ENCODE peak calls at places on chromosomes 13 and 19, in nine cellular contexts. One of them, this sample, is unnamed.

GRCh38 chr19:3544742-3545668 is 6.0 kb downstream of the TEKTIP1 start:
- DNase-seq in WERI-Rb-1: peak
- DNase-seq in Peyer's patch: peak
- DNase-seq in upper lobe of left lung: peak
- DNase-seq in endodermal cell: peak
- DNase-seq in osteocyte: peak
- DNase-seq in testis: peak
- DNase-seq in A673: peak
- DNase-seq in fibroblast of pulmonary artery: peak
- DNase-seq in this sample: peak

GRCh38 chr13:46489586-46490023 is 63.4 kb upstream of the LRCH1 start:
- DNase-seq in osteocyte: no peak
- DNase-seq in Peyer's patch: no peak
- DNase-seq in A673: peak
- DNase-seq in fibroblast of pulmonary artery: peak
- DNase-seq in upper lobe of left lung: no peak
- DNase-seq in endodermal cell: no peak
- DNase-seq in WERI-Rb-1: no peak
- DNase-seq in testis: no peak
- DNase-seq in this sample: peak

GRCh38 chr19:518292-519231 is 11.3 kb downstream of the TPGS1 start:
- DNase-seq in WERI-Rb-1: no peak
- DNase-seq in upper lobe of left lung: peak
- DNase-seq in fibroblast of pulmonary artery: peak
- DNase-seq in Peyer's patch: peak
- DNase-seq in endodermal cell: peak
- DNase-seq in osteocyte: no peak
- DNase-seq in testis: no peak
- DNase-seq in A673: no peak
- DNase-seq in this sample: peak

GRCh38 chr13:39397221-39397620 is 205.8 kb downstream of the LHFPL6 start:
- DNase-seq in upper lobe of left lung: no peak
- DNase-seq in osteocyte: no peak
- DNase-seq in endodermal cell: no peak
- DNase-seq in Peyer's patch: no peak
- DNase-seq in WERI-Rb-1: no peak
- DNase-seq in A673: no peak
- DNase-seq in testis: no peak
- DNase-seq in fibroblast of pulmonary artery: no peak
- DNase-seq in this sample: no peak

GRCh38 chr13:99178636-99179035 is 22.0 kb upstream of the UBAC2 start:
- DNase-seq in endodermal cell: no peak
- DNase-seq in WERI-Rb-1: no peak
- DNase-seq in testis: no peak
- DNase-seq in Peyer's patch: no peak
- DNase-seq in fibroblast of pulmonary artery: peak
- DNase-seq in osteocyte: no peak
- DNase-seq in upper lobe of left lung: no peak
- DNase-seq in A673: no peak
- DNase-seq in this sample: peak

GRCh38 chr13:110815471-110816204 is 99.2 kb downstream of the ANKRD10 start:
- DNase-seq in upper lobe of left lung: no peak
- DNase-seq in testis: no peak
- DNase-seq in osteocyte: no peak
- DNase-seq in A673: no peak
- DNase-seq in Peyer's patch: no peak
- DNase-seq in WERI-Rb-1: no peak
- DNase-seq in fibroblast of pulmonary artery: no peak
- DNase-seq in endodermal cell: no peak
- DNase-seq in this sample: no peak

GRCh38 chr13:91280806-91281205 is 66.7 kb upstream of the MIR17HG start:
- DNase-seq in osteocyte: no peak
- DNase-seq in Peyer's patch: no peak
- DNase-seq in fibroblast of pulmonary artery: peak
- DNase-seq in A673: peak
- DNase-seq in upper lobe of left lung: no peak
- DNase-seq in testis: no peak
- DNase-seq in WERI-Rb-1: no peak
- DNase-seq in endodermal cell: no peak
- DNase-seq in this sample: no peak

GRCh38 chr19:495440-496332 is 600 bp upstream of the MADCAM1 start:
- DNase-seq in endodermal cell: peak
- DNase-seq in A673: peak
- DNase-seq in osteocyte: peak
- DNase-seq in fibroblast of pulmonary artery: peak
- DNase-seq in Peyer's patch: peak
- DNase-seq in upper lobe of left lung: peak
- DNase-seq in testis: no peak
- DNase-seq in WERI-Rb-1: peak
- DNase-seq in this sample: peak

GRCh38 chr19:42018503-42019193 is 24.6 kb upstream of the ATP1A3 start:
- DNase-seq in testis: no peak
- DNase-seq in A673: no peak
- DNase-seq in osteocyte: no peak
- DNase-seq in upper lobe of left lung: no peak
- DNase-seq in Peyer's patch: no peak
- DNase-seq in WERI-Rb-1: no peak
- DNase-seq in fibroblast of pulmonary artery: no peak
- DNase-seq in endodermal cell: no peak
- DNase-seq in this sample: no peak

GRCh38 chr13:113915786-113916329 is 52.0 kb upstream of the GAS6 start:
- DNase-seq in A673: no peak
- DNase-seq in fibroblast of pulmonary artery: no peak
- DNase-seq in upper lobe of left lung: no peak
- DNase-seq in testis: no peak
- DNase-seq in endodermal cell: no peak
- DNase-seq in Peyer's patch: peak
- DNase-seq in WERI-Rb-1: peak
- DNase-seq in osteocyte: peak
- DNase-seq in this sample: no peak

GRCh38 chr19:3100747-3101730 is 6.9 kb downstream of the GNA11 start:
- DNase-seq in osteocyte: no peak
- DNase-seq in A673: no peak
- DNase-seq in Peyer's patch: no peak
- DNase-seq in testis: no peak
- DNase-seq in endodermal cell: no peak
- DNase-seq in WERI-Rb-1: no peak
- DNase-seq in fibroblast of pulmonary artery: no peak
- DNase-seq in upper lobe of left lung: peak
- DNase-seq in this sample: no peak

GRCh38 chr13:95676100-95676774 is 702 bp upstream of the DNAJC3 start:
- DNase-seq in osteocyte: no peak
- DNase-seq in fibroblast of pulmonary artery: peak
- DNase-seq in upper lobe of left lung: no peak
- DNase-seq in A673: peak
- DNase-seq in endodermal cell: no peak
- DNase-seq in WERI-Rb-1: peak
- DNase-seq in testis: peak
- DNase-seq in Peyer's patch: no peak
- DNase-seq in this sample: peak

GRCh38 chr19:7427944-7428343 is 60.9 kb downstream of the PEX11G start:
- DNase-seq in osteocyte: no peak
- DNase-seq in WERI-Rb-1: no peak
- DNase-seq in testis: no peak
- DNase-seq in Peyer's patch: no peak
- DNase-seq in upper lobe of left lung: no peak
- DNase-seq in A673: no peak
- DNase-seq in endodermal cell: no peak
- DNase-seq in fibroblast of pulmonary artery: peak
- DNase-seq in this sample: no peak

GRCh38 chr19:6677924-6678689 is 8.1 kb upstream of the TNFSF14 start:
- DNase-seq in fibroblast of pulmonary artery: peak
- DNase-seq in Peyer's patch: peak
- DNase-seq in A673: no peak
- DNase-seq in osteocyte: no peak
- DNase-seq in WERI-Rb-1: no peak
- DNase-seq in testis: peak
- DNase-seq in endodermal cell: peak
- DNase-seq in upper lobe of left lung: peak
- DNase-seq in this sample: peak

GRCh38 chr13:107043016-107043957 is 475.4 kb upstream of the ARGLU1 start:
- DNase-seq in fibroblast of pulmonary artery: no peak
- DNase-seq in A673: no peak
- DNase-seq in osteocyte: no peak
- DNase-seq in WERI-Rb-1: no peak
- DNase-seq in testis: peak
- DNase-seq in upper lobe of left lung: no peak
- DNase-seq in endodermal cell: no peak
- DNase-seq in Peyer's patch: no peak
- DNase-seq in this sample: no peak

GRCh38 chr19:5588441-5588840 is 20.7 kb upstream of the TINCR start:
- DNase-seq in fibroblast of pulmonary artery: no peak
- DNase-seq in endodermal cell: no peak
- DNase-seq in WERI-Rb-1: no peak
- DNase-seq in osteocyte: no peak
- DNase-seq in A673: peak
- DNase-seq in upper lobe of left lung: no peak
- DNase-seq in Peyer's patch: no peak
- DNase-seq in testis: no peak
- DNase-seq in this sample: no peak

GRCh38 chr13:29448124-29448685 is 147.3 kb downstream of the SLC7A1 start:
- DNase-seq in osteocyte: no peak
- DNase-seq in fibroblast of pulmonary artery: no peak
- DNase-seq in upper lobe of left lung: no peak
- DNase-seq in A673: no peak
- DNase-seq in WERI-Rb-1: no peak
- DNase-seq in endodermal cell: peak
- DNase-seq in Peyer's patch: no peak
- DNase-seq in testis: no peak
- DNase-seq in this sample: no peak

GRCh38 chr13:30529085-30529815 is 63.5 kb upstream of the HMGB1 start:
- DNase-seq in A673: no peak
- DNase-seq in testis: no peak
- DNase-seq in fibroblast of pulmonary artery: peak
- DNase-seq in osteocyte: no peak
- DNase-seq in Peyer's patch: no peak
- DNase-seq in endodermal cell: no peak
- DNase-seq in WERI-Rb-1: no peak
- DNase-seq in upper lobe of left lung: no peak
- DNase-seq in this sample: peak

GRCh38 chr19:45130888-45131615 is 29.7 kb downstream of the NKPD1 start:
- DNase-seq in osteocyte: no peak
- DNase-seq in fibroblast of pulmonary artery: no peak
- DNase-seq in Peyer's patch: no peak
- DNase-seq in upper lobe of left lung: no peak
- DNase-seq in WERI-Rb-1: no peak
- DNase-seq in A673: peak
- DNase-seq in testis: peak
- DNase-seq in endodermal cell: no peak
- DNase-seq in this sample: no peak

GRCh38 chr13:49341517-49341916 is 93.8 kb downstream of the CDADC1 start:
- DNase-seq in endodermal cell: no peak
- DNase-seq in A673: no peak
- DNase-seq in testis: no peak
- DNase-seq in WERI-Rb-1: no peak
- DNase-seq in fibroblast of pulmonary artery: no peak
- DNase-seq in Peyer's patch: no peak
- DNase-seq in upper lobe of left lung: no peak
- DNase-seq in osteocyte: no peak
- DNase-seq in this sample: no peak

GRCh38 chr19:58055483-58055874 is 3.6 kb upstream of the ZNF135 start:
- DNase-seq in osteocyte: no peak
- DNase-seq in fibroblast of pulmonary artery: no peak
- DNase-seq in Peyer's patch: no peak
- DNase-seq in upper lobe of left lung: no peak
- DNase-seq in endodermal cell: no peak
- DNase-seq in testis: no peak
- DNase-seq in A673: no peak
- DNase-seq in WERI-Rb-1: peak
- DNase-seq in this sample: no peak
- TF ChIP-seq CTCF in osteocyte: no peak
- TF ChIP-seq CTCF in fibroblast of pulmonary artery: no peak
- TF ChIP-seq CTCF in Peyer's patch: no peak
- TF ChIP-seq CTCF in upper lobe of left lung: no peak
- TF ChIP-seq CTCF in endodermal cell: peak
- TF ChIP-seq CTCF in testis: no peak
- TF ChIP-seq CTCF in A673: no peak
- TF ChIP-seq CTCF in WERI-Rb-1: peak
- TF ChIP-seq CTCF in this sample: no peak

GRCh38 chr13:101785858-101786257 is 333.4 kb downstream of the ITGBL1 start:
- DNase-seq in upper lobe of left lung: no peak
- DNase-seq in testis: peak
- DNase-seq in A673: peak
- DNase-seq in Peyer's patch: no peak
- DNase-seq in endodermal cell: peak
- DNase-seq in fibroblast of pulmonary artery: peak
- DNase-seq in osteocyte: no peak
- DNase-seq in WERI-Rb-1: peak
- DNase-seq in this sample: peak
- TF ChIP-seq CTCF in upper lobe of left lung: no peak
- TF ChIP-seq CTCF in testis: no peak
- TF ChIP-seq CTCF in A673: peak
- TF ChIP-seq CTCF in Peyer's patch: no peak
- TF ChIP-seq CTCF in endodermal cell: peak
- TF ChIP-seq CTCF in fibroblast of pulmonary artery: no peak
- TF ChIP-seq CTCF in osteocyte: peak
- TF ChIP-seq CTCF in WERI-Rb-1: peak
- TF ChIP-seq CTCF in this sample: no peak

DNA sequence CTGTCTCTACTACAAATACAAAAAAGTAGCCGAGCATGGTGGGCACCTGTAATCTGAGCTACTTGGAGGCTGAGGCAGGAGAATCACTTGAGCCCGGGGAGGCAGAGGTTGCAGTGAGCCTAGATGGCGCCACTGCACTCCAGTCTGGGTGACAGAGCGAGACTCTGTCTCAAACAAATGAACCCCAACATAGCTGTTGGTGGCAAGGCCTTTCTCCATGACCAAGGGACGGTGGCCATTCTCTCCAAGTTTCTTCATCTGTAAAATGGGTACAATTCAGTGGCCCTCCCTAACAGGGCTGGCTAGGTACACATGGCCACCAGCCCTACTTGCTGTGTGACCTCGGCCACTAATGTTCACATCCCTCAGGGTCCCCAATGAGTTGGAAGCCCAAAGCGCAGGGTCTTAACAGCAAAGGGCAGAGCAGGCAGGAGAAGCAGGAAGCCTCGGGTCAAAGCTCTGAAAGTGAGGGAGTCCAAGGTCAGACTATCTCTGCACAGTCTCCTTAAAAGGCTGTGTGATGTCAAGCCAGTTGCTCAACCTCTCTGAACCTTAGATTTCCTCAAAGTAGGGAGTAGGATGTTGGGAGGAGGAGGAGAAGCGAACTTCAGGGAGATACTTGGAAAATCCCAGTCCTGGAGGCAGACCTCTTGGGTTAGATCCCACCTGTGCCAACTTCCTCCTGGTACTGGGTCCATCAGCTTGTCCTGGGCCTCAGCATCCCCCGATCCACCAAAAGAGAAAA is 2.7 kb downstream of the JUND start:
- DNase-seq in endodermal cell: peak
- DNase-seq in Peyer's patch: no peak
- DNase-seq in osteocyte: no peak
- DNase-seq in A673: no peak
- DNase-seq in testis: no peak
- DNase-seq in WERI-Rb-1: peak
- DNase-seq in upper lobe of left lung: no peak
- DNase-seq in fibroblast of pulmonary artery: peak
- DNase-seq in this sample: peak
- TF ChIP-seq CTCF in endodermal cell: peak
- TF ChIP-seq CTCF in Peyer's patch: peak
- TF ChIP-seq CTCF in osteocyte: peak
- TF ChIP-seq CTCF in A673: peak
- TF ChIP-seq CTCF in testis: no peak
- TF ChIP-seq CTCF in WERI-Rb-1: peak
- TF ChIP-seq CTCF in upper lobe of left lung: no peak
- TF ChIP-seq CTCF in fibroblast of pulmonary artery: peak
- TF ChIP-seq CTCF in this sample: peak

GRCh38 chr19:14673088-14673487 is 1.6 kb downstream of the ADGRE3 start:
- DNase-seq in fibroblast of pulmonary artery: no peak
- DNase-seq in WERI-Rb-1: no peak
- DNase-seq in testis: no peak
- DNase-seq in A673: no peak
- DNase-seq in osteocyte: no peak
- DNase-seq in Peyer's patch: no peak
- DNase-seq in endodermal cell: no peak
- DNase-seq in upper lobe of left lung: no peak
- DNase-seq in this sample: no peak
- TF ChIP-seq CTCF in fibroblast of pulmonary artery: no peak
- TF ChIP-seq CTCF in WERI-Rb-1: no peak
- TF ChIP-seq CTCF in testis: no peak
- TF ChIP-seq CTCF in A673: no peak
- TF ChIP-seq CTCF in osteocyte: no peak
- TF ChIP-seq CTCF in Peyer's patch: no peak
- TF ChIP-seq CTCF in endodermal cell: no peak
- TF ChIP-seq CTCF in upper lobe of left lung: no peak
- TF ChIP-seq CTCF in this sample: no peak